ENCODE peak calls at places on chromosomes 5 and 9, in seven cellular contexts. M is GM12878, D is HepG2, E is dorsolateral prefrontal cortex, C is heart left ventricle, Z is cardiac muscle cell, O is BJ. L is an unnamed sample.

GRCh38 chr9:11915699-11916098 is 777.5 kb upstream of the TYRP1 start:
- DNase-seq in M (no peak), D (no peak), E (no peak), C (no peak), Z (no peak), O (no peak), L (no peak)

GRCh38 chr5:79408028-79408427 is 105.9 kb downstream of the HOMER1 start:
- DNase-seq in M (no peak), D (no peak), E (no peak), C (no peak), Z (no peak), O (no peak), L (no peak)

GRCh38 chr9:28378236-28378635 is 805.0 kb upstream of the C9orf72 start:
- DNase-seq in M (no peak), D (no peak), E (no peak), C (no peak), Z (peak; percentile 9), O (no peak), L (no peak)

GRCh38 chr5:68303754-68304420 is 88.3 kb downstream of the PIK3R1 start:
- DNase-seq in M (no peak), D (no peak), E (no peak), C (no peak), Z (no peak), O (no peak), L (no peak)

GRCh38 chr9:120905794-120906248 is 20.8 kb downstream of the TRAF1 start:
- DNase-seq in M (no peak), D (no peak), E (no peak), C (no peak), Z (no peak), O (no peak), L (no peak)

GRCh38 chr9:122099271-122099869 is 6.3 kb upstream of the TTLL11 start:
- DNase-seq in M (no peak), D (peak; percentile 60), E (peak; percentile 84), C (peak; percentile 75), Z (peak; percentile 84), O (no peak), L (no peak)

GRCh38 chr9:27431573-27431972 is 92.5 kb upstream of the IFNK start:
- DNase-seq in M (no peak), D (no peak), E (no peak), C (no peak), Z (no peak), O (no peak), L (no peak)

GRCh38 chr5:147017191-147017590 is 138.6 kb upstream of the PPP2R2B start:
- DNase-seq in M (no peak), D (no peak), E (no peak), C (no peak), Z (no peak), O (no peak), L (no peak)

GRCh38 chr5:135020111-135020895 is 13.7 kb downstream of the PITX1 start:
- DNase-seq in M (no peak), D (no peak), E (peak; percentile 21), C (no peak), Z (no peak), O (no peak), L (no peak)

GRCh38 chr5:79002374-79002773 is 17.3 kb upstream of the ARSB start:
- DNase-seq in M (no peak), D (peak; percentile 67), E (no peak), C (no peak), Z (no peak), O (no peak), L (no peak)

GRCh38 chr5:59543826-59544442 is 349.6 kb downstream of the PDE4D start:
- DNase-seq in M (no peak), D (no peak), E (no peak), C (no peak), Z (no peak), O (no peak), L (peak; percentile 94)

GRCh38 chr9:111601237-111602018 is 2.0 kb upstream of the PTGR1 start:
- DNase-seq in M (no peak), D (peak; percentile 70), E (no peak), C (no peak), Z (peak; percentile 70), O (no peak), L (no peak)

GRCh38 chr5:119339965-119340364 is 15.9 kb upstream of the TNFAIP8 start:
- DNase-seq in M (no peak), D (no peak), E (no peak), C (no peak), Z (no peak), O (no peak), L (no peak)
- H3K4me3 ChIP-seq in M (peak overlapping the region; percentile 78), D (no peak overlapping the region), E (no peak overlapping the region), C (no peak overlapping the region), Z (no peak overlapping the region), O (no peak overlapping the region), L (no peak overlapping the region)

GRCh38 chr9:131585375-131585774 is 40.1 kb downstream of the PRRT1B start:
- DNase-seq in M (no peak), D (no peak), E (no peak), C (no peak), Z (peak; percentile 43), O (no peak), L (no peak)

GRCh38 chr9:131584858-131585257 is 39.5 kb downstream of the PRRT1B start:
- DNase-seq in M (no peak), D (no peak), E (no peak), C (no peak), Z (no peak), O (no peak), L (no peak)

GRCh38 chr9:131583342-131583645 is 38.0 kb downstream of the PRRT1B start:
- DNase-seq in M (no peak), D (no peak), E (no peak), C (no peak), Z (no peak), O (no peak), L (no peak)

GRCh38 chr9:131582466-131583341 is 37.4 kb downstream of the PRRT1B start:
- DNase-seq in M (no peak), D (no peak), E (no peak), C (no peak), Z (no peak), O (no peak), L (no peak)

GRCh38 chr9:131583836-131584555 is 38.7 kb downstream of the PRRT1B start:
- DNase-seq in M (no peak), D (no peak), E (no peak), C (no peak), Z (no peak), O (no peak), L (no peak)
- TF ChIP-seq CTCF in M (no peak), D (no peak), E (no peak), C (no peak), Z (no peak), O (no peak), L (no peak)

DNA sequence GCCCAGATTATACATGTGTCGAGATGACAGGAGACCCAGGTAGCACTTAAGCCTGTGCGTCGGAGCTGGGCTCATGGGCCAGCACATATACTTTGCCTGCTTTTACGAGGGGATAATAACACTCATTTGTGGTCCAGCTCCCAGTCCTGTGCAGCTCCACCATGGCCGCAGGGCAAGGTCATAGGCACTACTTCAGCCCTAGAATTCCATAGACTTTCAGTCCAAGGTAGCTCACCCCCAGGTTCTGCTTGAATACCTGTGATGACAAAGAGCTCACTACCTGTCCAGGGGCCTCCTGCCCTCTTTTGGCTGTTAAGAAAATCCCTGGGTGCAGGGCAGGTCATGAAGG is 1.7 kb downstream of the CORO2A start:
- DNase-seq in M (no peak), D (no peak), E (no peak), C (no peak), Z (no peak), O (no peak), L (no peak)
- H3K4me3 ChIP-seq in M (no peak overlapping the region), D (peak overlapping the region; percentile 98), E (no peak overlapping the region), C (no peak overlapping the region), Z (no peak overlapping the region), O (no peak overlapping the region), L (no peak overlapping the region)

GRCh38 chr5:111461261-111461671 is 51.1 kb downstream of the STARD4 start:
- DNase-seq in M (no peak), D (no peak), E (peak; percentile 52), C (no peak), Z (peak; percentile 66), O (no peak), L (no peak)
- TF ChIP-seq CTCF in M (peak; percentile 51), D (peak; percentile 47), E (peak; percentile 60), C (no peak), Z (peak; percentile 79), O (peak; percentile 63), L (peak; percentile 80)

DNA sequence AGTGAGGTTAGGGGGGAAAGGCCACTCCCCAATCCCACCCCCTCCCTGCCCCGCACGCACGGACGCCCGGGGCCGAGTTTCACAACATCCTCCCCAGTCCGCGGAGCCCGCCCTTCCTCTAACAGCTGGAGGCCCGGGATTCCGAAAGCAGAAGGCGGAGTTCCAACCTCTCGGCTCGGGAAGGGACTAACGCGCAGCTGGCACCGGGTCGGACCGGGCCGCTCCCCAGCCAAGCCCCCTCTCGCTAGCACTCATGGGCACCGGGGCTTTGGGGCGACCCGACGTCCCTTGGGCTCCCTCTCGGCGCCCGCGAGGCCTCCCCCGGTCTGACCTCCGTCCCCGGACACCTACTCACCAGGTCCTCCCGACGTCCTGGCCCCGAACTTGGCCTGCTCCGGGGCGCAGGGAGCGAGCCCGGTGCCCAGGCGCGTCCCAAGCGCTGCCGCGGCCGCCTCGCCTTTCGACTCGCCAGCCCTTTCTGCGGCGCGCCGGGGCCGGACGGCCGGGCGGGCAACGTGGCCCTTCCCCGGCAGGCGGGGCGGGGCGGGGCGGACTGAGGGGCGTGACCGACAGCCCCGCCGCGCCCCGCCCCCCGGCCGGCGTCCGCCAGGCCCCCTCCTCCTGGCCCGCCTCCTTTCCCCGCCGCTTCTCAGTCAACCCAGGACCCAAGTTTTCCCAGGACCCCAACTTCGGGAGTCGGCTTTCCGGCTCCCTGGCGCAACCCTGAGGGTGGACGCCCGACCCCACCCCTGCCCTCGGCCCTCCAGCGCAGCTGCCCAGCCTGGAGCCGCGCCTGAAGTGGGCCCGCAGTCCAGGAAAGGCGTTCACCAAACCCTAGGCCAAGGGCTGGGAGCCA is at the start of gene MGAT1:
- DNase-seq in M (no peak), D (peak; percentile 65), E (peak; percentile 58), C (peak; percentile 93), Z (peak; percentile 93), O (no peak), L (no peak)
- H3K4me3 ChIP-seq in M (peak within 1 kb of the TSS; percentile 97), D (peak within 1 kb of the TSS; percentile 90), E (peak within 1 kb of the TSS; percentile 72), C (peak within 1 kb of the TSS; percentile 96), Z (peak within 1 kb of the TSS; percentile 91), O (peak within 1 kb of the TSS; percentile 95), L (peak within 1 kb of the TSS; percentile 91)

L was measured in epithelial cell of proximal tubule.